ENCODE peak calls at places on chromosomes 2 and 18, in four cellular contexts. S is fibroblast of mammary gland, A is AG04449, M is astrocyte. J is an unnamed sample.

GRCh38 chr18:68056936-68057335 is 540.4 kb upstream of the DSEL start:
- DNase-seq in S (no peak), A (no peak), M (peak), J (no peak)

GRCh38 chr2:216012133-216012829 is 1.1 kb downstream of the MREG start:
- DNase-seq in S (peak), A (no peak), M (peak), J (no peak)

GRCh38 chr2:37644191-37644590 is 27.3 kb downstream of the CDC42EP3 start:
- DNase-seq in S (no peak), A (no peak), M (no peak), J (no peak)

GRCh38 chr2:107719141-107719540 is 107.6 kb upstream of the RGPD4 start:
- DNase-seq in S (peak), A (no peak), M (no peak), J (no peak)

GRCh38 chr2:170714156-170715061 is 728 bp upstream of the SP5 start:
- DNase-seq in S (no peak), A (no peak), M (no peak), J (no peak)

GRCh38 chr2:190530211-190530639 is 4.3 kb downstream of the NEMP2 start:
- DNase-seq in S (peak), A (peak), M (peak), J (peak)

GRCh38 chr2:130337735-130338325 is 4.9 kb upstream of the IMP4 start:
- DNase-seq in S (peak), A (no peak), M (peak), J (no peak)

GRCh38 chr2:235439959-235440662 is 53.7 kb upstream of the AGAP1 start:
- DNase-seq in S (no peak), A (no peak), M (no peak), J (no peak)

GRCh38 chr2:99697811-99698568 is 208.2 kb upstream of the REV1 start:
- DNase-seq in S (peak), A (peak), M (peak), J (no peak)

GRCh38 chr18:28267878-28268625 is 91.1 kb upstream of the CDH2 start:
- DNase-seq in S (peak), A (no peak), M (peak), J (no peak)

GRCh38 chr2:174522553-174522952 is 35.7 kb upstream of the GPR155 start:
- DNase-seq in S (peak), A (no peak), M (no peak), J (no peak)

GRCh38 chr2:136325844-136326291 is 207.9 kb upstream of the CXCR4 start:
- DNase-seq in S (no peak), A (no peak), M (no peak), J (no peak)

GRCh38 chr2:100580474-100581264 is 17.9 kb downstream of the PDCL3 start:
- DNase-seq in S (no peak), A (no peak), M (no peak), J (no peak)

GRCh38 chr18:31042068-31042390 is 513 bp downstream of the DSC3 start:
- DNase-seq in S (no peak), A (no peak), M (no peak), J (no peak)
- H3K4me3 ChIP-seq in S (no peak), A (no peak), M (peak), J (no peak)

DNA sequence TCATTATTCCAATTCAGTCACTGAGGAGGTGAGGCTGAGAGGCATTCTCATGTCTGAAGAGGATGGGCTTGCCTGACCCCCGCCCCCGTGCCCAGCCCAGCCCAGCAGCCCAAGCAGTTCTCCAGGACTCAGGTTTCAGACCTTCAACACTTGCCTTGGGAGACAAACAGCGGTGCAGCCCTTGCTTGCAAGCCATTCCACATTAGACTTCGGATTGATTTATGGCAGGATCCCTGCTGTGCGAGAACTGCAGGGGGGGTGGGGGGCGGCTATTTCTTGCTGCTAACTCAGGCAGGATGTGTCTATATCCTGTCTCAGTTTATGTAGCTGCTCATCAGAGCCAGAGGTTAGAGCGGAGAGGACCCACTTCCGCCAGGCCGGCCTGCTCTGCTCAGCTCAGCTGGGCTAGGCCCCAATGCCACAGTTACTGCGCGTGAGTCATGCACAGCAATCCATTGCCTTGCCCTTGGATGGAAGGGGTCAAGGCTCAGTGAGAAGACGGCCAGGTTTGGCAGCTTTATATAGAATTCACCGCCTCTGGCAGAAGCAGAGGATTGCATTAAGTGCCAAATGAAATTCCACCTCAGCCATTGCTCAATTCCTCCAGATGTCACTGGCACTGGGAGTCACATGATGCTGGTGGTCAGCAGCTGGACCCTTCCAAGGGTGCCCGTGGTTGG is 1.8 kb downstream of the GYPC start:
- DNase-seq in S (peak), A (peak), M (peak), J (peak)
- H3K4me3 ChIP-seq in S (peak), A (peak), M (peak), J (peak)

GRCh38 chr2:218871345-218872302 is 9.0 kb upstream of the WNT10A start:
- DNase-seq in S (no peak), A (no peak), M (no peak), J (no peak)
- H3K4me3 ChIP-seq in S (no peak), A (no peak), M (no peak), J (no peak)

DNA sequence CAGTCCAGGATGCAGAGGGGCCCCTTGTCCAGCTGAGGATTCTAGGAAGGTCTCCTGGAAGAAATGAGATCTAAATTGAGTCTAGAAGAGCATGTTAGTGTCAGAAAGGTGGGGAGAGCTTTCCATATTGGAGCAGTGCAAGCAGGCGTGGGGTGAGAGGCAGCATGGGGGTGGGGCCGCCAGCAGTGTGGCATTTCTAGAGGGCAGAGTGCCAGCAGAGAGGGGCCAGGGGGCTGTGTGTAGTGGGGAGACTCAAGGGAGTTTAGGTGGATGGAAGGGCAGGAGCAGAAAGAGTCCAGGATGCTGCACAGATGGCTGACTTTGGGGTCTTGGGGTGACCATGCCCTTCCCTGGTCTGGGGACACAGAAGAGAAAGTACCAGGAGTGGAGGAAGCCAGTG is 2.1 kb downstream of the VIL1 start:
- DNase-seq in S (no peak), A (no peak), M (no peak), J (no peak)
- H3K4me3 ChIP-seq in S (no peak), A (no peak), M (no peak), J (no peak)

DNA sequence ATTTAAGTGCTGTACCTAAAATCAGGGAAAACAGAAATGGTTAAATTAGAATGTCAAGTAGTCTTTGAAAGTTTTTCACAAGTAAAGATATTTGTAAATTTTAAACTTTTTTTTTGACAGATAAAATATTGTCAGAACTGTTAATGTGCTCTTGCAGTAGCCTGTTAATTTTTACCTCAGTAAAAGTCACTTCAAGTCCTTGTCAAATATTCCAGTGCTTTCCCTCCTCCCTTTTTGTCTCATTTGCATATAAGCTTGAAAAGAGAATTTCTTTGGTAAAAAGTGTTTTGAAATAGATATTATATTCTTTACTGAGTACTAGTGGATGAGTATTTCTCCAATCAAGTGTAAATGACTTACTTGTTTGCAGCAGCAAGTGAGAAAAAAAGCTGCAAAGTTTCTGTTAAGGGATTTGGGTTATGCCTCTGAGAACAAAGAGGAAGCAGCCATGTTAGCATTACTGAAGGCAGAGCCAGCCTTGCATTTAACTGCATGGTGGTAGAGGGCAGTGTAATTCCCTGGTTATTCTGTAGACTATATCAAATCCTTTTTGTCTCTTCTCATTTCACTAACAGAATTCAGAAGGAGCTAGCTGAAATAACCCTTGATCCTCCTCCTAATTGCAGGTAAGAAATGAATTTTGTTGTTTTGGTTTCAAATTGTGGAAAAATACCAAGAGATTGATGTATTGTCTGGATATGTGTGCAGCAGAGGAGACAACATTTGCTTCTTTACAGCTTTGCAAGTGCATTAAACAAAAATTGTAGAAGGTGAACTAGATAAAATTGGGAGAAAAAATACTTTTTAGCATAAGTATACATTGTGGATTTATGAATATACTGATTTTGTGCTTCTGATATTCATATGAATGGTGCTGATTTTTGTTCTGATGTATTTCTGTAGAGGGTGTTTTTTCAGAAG is 3.3 kb downstream of the UBE2E3 start:
- DNase-seq in S (peak), A (no peak), M (peak), J (peak)
- H3K4me3 ChIP-seq in S (peak), A (peak), M (peak), J (peak)

GRCh38 chr18:963276-963675 is 58.6 kb downstream of the ADCYAP1 start:
- DNase-seq in S (no peak), A (no peak), M (no peak), J (no peak)

GRCh38 chr18:966095-967036 is 61.7 kb downstream of the ADCYAP1 start:
- DNase-seq in S (no peak), A (no peak), M (no peak), J (no peak)

GRCh38 chr18:959854-960253 is 55.2 kb downstream of the ADCYAP1 start:
- DNase-seq in S (no peak), A (no peak), M (peak), J (no peak)

GRCh38 chr18:957829-958228 is 53.2 kb downstream of the ADCYAP1 start:
- DNase-seq in S (no peak), A (no peak), M (no peak), J (no peak)

GRCh38 chr18:961644-962355 is 57.1 kb downstream of the ADCYAP1 start:
- DNase-seq in S (peak), A (no peak), M (no peak), J (peak)
- H3K4me3 ChIP-seq in S (peak), A (peak), M (peak), J (peak)

GRCh38 chr18:49412673-49413072 is 47.8 kb downstream of the DYM start:
- DNase-seq in S (no peak), A (no peak), M (no peak), J (no peak)
- H3K4me3 ChIP-seq in S (no peak), A (no peak), M (no peak), J (no peak)